ENCODE peak calls at places on chromosome 17, in five cellular contexts. Y is GM12864, K is left ventricle myocardium inferior, G is gastrocnemius medialis, L is tibial artery. D is an unnamed sample.

GRCh38 chr17:76004750-76005262 is 4.2 kb downstream of the CDK3 start:
- DNase-seq in Y (no peak), K (no peak), G (no peak), L (no peak), D (no peak)

GRCh38 chr17:77354721-77355455 is 214.1 kb downstream of the SEC14L1 start:
- DNase-seq in Y (no peak), K (peak; percentile 73), G (peak; percentile 70), L (peak; percentile 89), D (peak; percentile 70)

GRCh38 chr17:17888821-17889220 is 52.0 kb upstream of the SREBF1 start:
- DNase-seq in Y (no peak), K (no peak), G (no peak), L (no peak), D (no peak)

GRCh38 chr17:17535957-17536356 is 39.8 kb upstream of the RASD1 start:
- DNase-seq in Y (no peak), K (peak; percentile 88), G (peak; percentile 95), L (peak; percentile 96), D (no peak)

GRCh38 chr17:39209317-39210092 is 9.4 kb downstream of the RPL19 start:
- DNase-seq in Y (no peak), K (peak; percentile 69), G (peak; percentile 88), L (peak; percentile 96), D (peak; percentile 85)

GRCh38 chr17:41307647-41308046 is 1.5 kb downstream of the KRTAP16-1 start:
- DNase-seq in Y (no peak), K (no peak), G (no peak), L (no peak), D (no peak)

GRCh38 chr17:9127340-9127739 is 106.0 kb downstream of the NTN1 start:
- DNase-seq in Y (no peak), K (no peak), G (no peak), L (no peak), D (no peak)

GRCh38 chr17:44308320-44308818 is at the start of gene RUNDC3A:
- DNase-seq in Y (no peak), K (peak; percentile 85), G (peak; percentile 47), L (peak; percentile 81), D (no peak)

GRCh38 chr17:43723697-43724359 is 34.8 kb downstream of the SOST start:
- DNase-seq in Y (no peak), K (no peak), G (peak; percentile 73), L (peak; percentile 83), D (no peak)

GRCh38 chr17:12642034-12642433 is 23.7 kb upstream of the MYOCD start:
- DNase-seq in Y (no peak), K (no peak), G (no peak), L (no peak), D (no peak)

GRCh38 chr17:79976451-79976850 is 59.2 kb downstream of the TBC1D16 start:
- DNase-seq in Y (no peak), K (no peak), G (no peak), L (peak; percentile 29), D (peak; percentile 40)

GRCh38 chr17:10368561-10368960 is 4.2 kb downstream of the MYH13 start:
- DNase-seq in Y (no peak), K (no peak), G (no peak), L (no peak), D (no peak)

GRCh38 chr17:2214047-2214717 is 89.4 kb downstream of the SMG6 start:
- DNase-seq in Y (no peak), K (peak; percentile 61), G (peak; percentile 79), L (peak; percentile 80), D (peak; percentile 83)

GRCh38 chr17:73432624-73433190 is 120.9 kb upstream of the CDC42EP4 start:
- DNase-seq in Y (no peak), K (no peak), G (no peak), L (no peak), D (no peak)

GRCh38 chr17:7178973-7179316 is 225 bp downstream of the ASGR1 start:
- DNase-seq in Y (no peak), K (no peak), G (no peak), L (no peak), D (no peak)

GRCh38 chr17:77324227-77324626 is 183.5 kb downstream of the SEC14L1 start:
- DNase-seq in Y (no peak), K (no peak), G (no peak), L (peak; percentile 67), D (peak; percentile 63)

GRCh38 chr17:75009139-75009724 is 3.2 kb upstream of the MRPL58 start:
- DNase-seq in Y (no peak), K (no peak), G (no peak), L (no peak), D (no peak)

GRCh38 chr17:17354560-17355357 is 51.6 kb downstream of the NT5M start:
- DNase-seq in Y (peak; percentile 19), K (peak; percentile 63), G (peak; percentile 59), L (peak; percentile 75), D (no peak)

GRCh38 chr17:5078106-5079028 is at the start of gene ZFP3:
- DNase-seq in Y (peak; percentile 68), K (peak; percentile 87), G (peak; percentile 89), L (peak; percentile 89), D (peak; percentile 91)

GRCh38 chr17:79833744-79834574 is 5.3 kb downstream of the CBX4 start:
- DNase-seq in Y (no peak), K (no peak), G (no peak), L (no peak), D (no peak)

GRCh38 chr17:12472613-12473173 is 193.0 kb upstream of the MYOCD start:
- DNase-seq in Y (no peak), K (no peak), G (no peak), L (no peak), D (no peak)

GRCh38 chr17:37700881-37701280 is 44.0 kb downstream of the HNF1B start:
- DNase-seq in Y (no peak), K (peak; percentile 22), G (no peak), L (no peak), D (no peak)

GRCh38 chr17:18946536-18946935 is 5.4 kb upstream of the SLC5A10 start:
- DNase-seq in Y (no peak), K (no peak), G (no peak), L (no peak), D (no peak)

GRCh38 chr17:57861000-57861736 is 11.3 kb upstream of the MRPS23 start:
- DNase-seq in Y (no peak), K (peak; percentile 64), G (peak; percentile 78), L (peak; percentile 88), D (no peak)

GRCh38 chr17:2954898-2955445 is 108.4 kb downstream of the OR1D5 start:
- DNase-seq in Y (no peak), K (no peak), G (no peak), L (no peak), D (peak; percentile 54)

GRCh38 chr17:74298690-74299617 is 24.9 kb downstream of the DNAI2 start:
- DNase-seq in Y (no peak), K (no peak), G (no peak), L (no peak), D (no peak)

GRCh38 chr17:78347453-78347852 is 12.4 kb downstream of the SOCS3 start:
- DNase-seq in Y (no peak), K (no peak), G (no peak), L (no peak), D (no peak)

GRCh38 chr17:79045001-79045729 is 21.2 kb downstream of the C1QTNF1 start:
- DNase-seq in Y (no peak), K (no peak), G (no peak), L (peak; percentile 66), D (no peak)

GRCh38 chr17:48051706-48052486 is 3.7 kb downstream of the NFE2L1 start:
- DNase-seq in Y (no peak), K (peak; percentile 74), G (peak; percentile 96), L (peak; percentile 85), D (no peak)

GRCh38 chr17:48053758-48054237 is 5.6 kb downstream of the NFE2L1 start:
- DNase-seq in Y (no peak), K (no peak), G (peak; percentile 60), L (no peak), D (no peak)

GRCh38 chr17:48054238-48055185 is 6.4 kb downstream of the NFE2L1 start:
- DNase-seq in Y (no peak), K (peak; percentile 76), G (peak; percentile 97), L (peak; percentile 88), D (no peak)

GRCh38 chr17:48051278-48051677 is 3.1 kb downstream of the NFE2L1 start:
- DNase-seq in Y (no peak), K (no peak), G (peak; percentile 62), L (no peak), D (no peak)

GRCh38 chr17:48052956-48053757 is 5.0 kb downstream of the NFE2L1 start:
- DNase-seq in Y (no peak), K (peak; percentile 89), G (peak; percentile 99), L (peak; percentile 93), D (no peak)
- H3K4me3 ChIP-seq in Y (peak overlapping the region; percentile 15), K (peak overlapping the region; percentile 76), G (peak overlapping the region; percentile 73), L (peak overlapping the region; percentile 87), D (peak overlapping the region; percentile 74)

DNA sequence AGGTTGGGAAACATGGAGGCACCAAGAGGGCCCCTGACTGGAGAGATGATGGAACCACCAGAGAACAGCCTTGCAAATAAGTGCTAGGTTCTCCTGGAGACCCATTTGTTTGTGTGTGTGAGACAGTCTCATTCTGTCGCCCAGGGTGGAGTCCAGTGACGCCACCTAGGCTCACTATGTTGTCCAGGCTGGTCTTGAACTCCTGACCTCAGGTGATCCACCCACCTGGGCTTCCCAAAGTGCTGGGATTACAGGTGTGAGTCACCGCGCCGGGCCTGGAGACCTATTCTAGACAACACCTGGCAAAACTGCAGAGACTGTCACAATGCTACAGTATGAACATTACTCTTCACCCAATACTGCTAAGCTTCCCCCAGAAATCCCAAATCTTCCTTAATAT is 1.5 kb downstream of the NPLOC4 start:
- DNase-seq in Y (no peak), K (no peak), G (peak; percentile 70), L (no peak), D (no peak)
- H3K4me3 ChIP-seq in Y (peak overlapping the region; percentile 89), K (peak overlapping the region; percentile 94), G (peak overlapping the region; percentile 72), L (peak overlapping the region; percentile 89), D (peak overlapping the region; percentile 98)

GRCh38 chr17:31487648-31488263 is 96.3 kb downstream of the RAB11FIP4 start:
- DNase-seq in Y (peak; percentile 64), K (peak; percentile 85), G (peak; percentile 74), L (peak; percentile 79), D (peak; percentile 79)
- H3K4me3 ChIP-seq in Y (peak overlapping the region; percentile 78), K (peak overlapping the region; percentile 74), G (peak overlapping the region; percentile 61), L (peak overlapping the region; percentile 65), D (peak overlapping the region; percentile 55)

DNA sequence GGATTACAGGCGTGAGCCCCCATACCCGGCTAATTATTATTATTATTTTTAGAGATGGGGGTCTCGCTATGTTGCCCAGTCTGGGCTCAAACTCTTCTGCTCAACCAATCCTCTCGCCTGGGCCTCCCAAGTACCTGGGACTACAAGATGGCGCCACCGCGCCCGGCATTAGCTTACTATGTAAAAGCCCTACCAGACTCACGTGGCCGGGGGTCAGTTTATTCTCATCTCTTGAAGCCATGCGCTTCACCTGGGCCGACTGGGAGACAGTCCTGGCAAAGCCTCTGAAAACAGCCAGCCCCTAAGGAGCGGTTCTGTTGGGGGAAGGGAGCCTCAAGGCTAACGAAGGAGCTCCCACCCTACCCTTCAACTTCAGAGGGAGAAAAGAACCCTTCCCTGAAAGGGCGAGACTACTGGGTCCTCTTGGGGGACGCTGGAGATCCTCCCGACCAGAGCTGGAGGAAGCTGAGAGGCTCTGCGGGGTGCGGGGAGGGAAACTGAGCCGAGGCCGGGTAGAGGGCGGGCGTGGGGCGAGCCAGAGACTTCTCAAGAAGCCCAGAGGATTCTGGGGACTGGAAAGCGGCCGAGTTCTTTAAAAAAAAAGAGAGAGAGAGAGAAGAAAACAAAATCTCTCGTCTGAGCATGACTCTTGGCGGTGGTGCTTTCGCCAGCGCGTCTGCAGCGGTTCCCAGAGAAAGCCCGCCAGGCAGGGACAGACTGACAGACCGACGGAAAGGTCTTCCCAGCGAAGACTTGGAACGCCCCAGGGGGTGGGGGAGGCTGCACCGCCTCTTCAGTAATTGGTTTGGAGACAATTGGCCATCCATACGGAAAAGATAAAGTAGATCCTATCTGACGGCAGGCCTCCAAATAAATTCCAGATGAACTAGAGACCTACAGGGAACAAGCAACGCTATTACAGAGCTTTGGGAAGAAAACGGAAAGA is 5.6 kb upstream of the TUBG2 start:
- DNase-seq in Y (no peak), K (peak; percentile 72), G (peak; percentile 61), L (peak; percentile 89), D (no peak)
- H3K4me3 ChIP-seq in Y (no peak overlapping the region), K (peak overlapping the region; percentile 58), G (peak overlapping the region; percentile 50), L (peak overlapping the region; percentile 46), D (peak overlapping the region; percentile 41)

GRCh38 chr17:61528171-61528570 is 62.8 kb downstream of the NACA2 start:
- DNase-seq in Y (no peak), K (no peak), G (no peak), L (no peak), D (no peak)
- H3K4me3 ChIP-seq in Y (no peak overlapping the region), K (no peak overlapping the region), G (no peak overlapping the region), L (no peak overlapping the region), D (no peak overlapping the region)